ENCODE peak calls at places on chromosome 12, in four cellular contexts. E is ovary, F is uterus, S is NCI-H1105 treated with DMSO at 0.1 percent for 48 hours. J is an unnamed sample.

GRCh38 chr12:182381-182883 is 31.5 kb downstream of the SLC6A12 start:
- DNase-seq in E (no peak), F (no peak), S (no peak), J (no peak)

GRCh38 chr12:30457621-30458289 is 237.9 kb downstream of the IPO8 start:
- DNase-seq in E (no peak), F (no peak), S (peak), J (no peak)

GRCh38 chr12:2154050-2154449 is 101.3 kb downstream of the CACNA1C start:
- DNase-seq in E (no peak), F (no peak), S (no peak), J (no peak)

GRCh38 chr12:26810330-26810729 is 22.7 kb downstream of the ITPR2 start:
- DNase-seq in E (peak), F (peak), S (no peak), J (no peak)

GRCh38 chr12:50212071-50212467 is 44.9 kb upstream of the CERS5 start:
- DNase-seq in E (no peak), F (no peak), S (no peak), J (no peak)

GRCh38 chr12:120504587-120504986 is 8.7 kb downstream of the DYNLL1 start:
- DNase-seq in E (no peak), F (no peak), S (no peak), J (no peak)

GRCh38 chr12:101696477-101697196 is 803 bp upstream of the CHPT1 start:
- DNase-seq in E (peak), F (peak), S (peak), J (no peak)

GRCh38 chr12:49332891-49333371 is 4.1 kb downstream of the C1QL4 start:
- DNase-seq in E (no peak), F (no peak), S (no peak), J (no peak)

GRCh38 chr12:15886372-15887042 is 4.3 kb downstream of the STRAP start:
- DNase-seq in E (no peak), F (no peak), S (peak), J (no peak)

GRCh38 chr12:47190271-47190750 is 110.6 kb upstream of the AMIGO2 start:
- DNase-seq in E (no peak), F (no peak), S (no peak), J (no peak)

GRCh38 chr12:2559931-2560715 is 234.6 kb upstream of the FKBP4 start:
- DNase-seq in E (no peak), F (no peak), S (no peak), J (no peak)

GRCh38 chr12:123660328-123660727 is 10.6 kb upstream of the TCTN2 start:
- DNase-seq in E (no peak), F (no peak), S (no peak), J (no peak)

GRCh38 chr12:62977419-62977818 is 42.5 kb upstream of the PPM1H start:
- DNase-seq in E (no peak), F (no peak), S (no peak), J (no peak)

GRCh38 chr12:8648598-8649205 is 13.9 kb downstream of the MFAP5 start:
- DNase-seq in E (no peak), F (no peak), S (no peak), J (no peak)

GRCh38 chr12:105330938-105331804 is 680 bp downstream of the C12orf75 start:
- DNase-seq in E (no peak), F (peak), S (peak), J (peak)

GRCh38 chr12:121114019-121114639 is 18.5 kb upstream of the P2RX7 start:
- DNase-seq in E (no peak), F (no peak), S (no peak), J (no peak)

GRCh38 chr12:132484891-132485441 is 5.0 kb upstream of the FBRSL1 start:
- DNase-seq in E (peak), F (no peak), S (no peak), J (no peak)

GRCh38 chr12:27762757-27763156 is 17.3 kb upstream of the KLHL42 start:
- DNase-seq in E (no peak), F (no peak), S (no peak), J (no peak)

GRCh38 chr12:132597333-132598283 is 12.8 kb downstream of the LRCOL1 start:
- DNase-seq in E (no peak), F (peak), S (peak), J (peak)

GRCh38 chr12:4153343-4153892 is 120.1 kb upstream of the CCND2 start:
- DNase-seq in E (no peak), F (no peak), S (no peak), J (no peak)

GRCh38 chr12:58105225-58106119 is 164.1 kb downstream of the ATP23 start:
- DNase-seq in E (no peak), F (no peak), S (no peak), J (no peak)

GRCh38 chr12:124506145-124506831 is 61.1 kb downstream of the NCOR2 start:
- DNase-seq in E (peak), F (peak), S (no peak), J (peak)

GRCh38 chr12:64325055-64325454 is 65.5 kb downstream of the C12orf56 start:
- DNase-seq in E (no peak), F (no peak), S (no peak), J (no peak)

GRCh38 chr12:111785651-111786050 is 18.9 kb downstream of the ALDH2 start:
- DNase-seq in E (no peak), F (no peak), S (no peak), J (no peak)

GRCh38 chr12:27573972-27574371 is 50.0 kb downstream of the PPFIBP1 start:
- DNase-seq in E (no peak), F (no peak), S (no peak), J (no peak)

GRCh38 chr12:2636741-2637140 is 158.0 kb upstream of the FKBP4 start:
- DNase-seq in E (no peak), F (no peak), S (no peak), J (no peak)

GRCh38 chr12:53070901-53071492 is 8.2 kb downstream of the SPRYD3 start:
- DNase-seq in E (peak), F (peak), S (no peak), J (no peak)

GRCh38 chr12:40515041-40515825 is 177.0 kb upstream of the CNTN1 start:
- DNase-seq in E (no peak), F (no peak), S (no peak), J (peak)

GRCh38 chr12:130031571-130032189 is 127.9 kb upstream of the TMEM132D start:
- DNase-seq in E (no peak), F (peak), S (peak), J (no peak)

GRCh38 chr12:132551271-132552120 is 58.9 kb downstream of the LRCOL1 start:
- DNase-seq in E (no peak), F (no peak), S (no peak), J (peak)

GRCh38 chr12:117855165-117855564 is 113.6 kb downstream of the KSR2 start:
- DNase-seq in E (no peak), F (no peak), S (no peak), J (no peak)

GRCh38 chr12:60333461-60333860 is 737.6 kb downstream of the SLC16A7 start:
- DNase-seq in E (no peak), F (no peak), S (no peak), J (no peak)

GRCh38 chr12:5083955-5084849 is 40.5 kb downstream of the KCNA5 start:
- DNase-seq in E (no peak), F (no peak), S (peak), J (no peak)

GRCh38 chr12:113196996-113197395 is 11.5 kb downstream of the RITA1 start:
- DNase-seq in E (peak), F (peak), S (peak), J (peak)

GRCh38 chr12:46265102-46265501 is 3.7 kb downstream of the SLC38A1 start:
- DNase-seq in E (no peak), F (no peak), S (no peak), J (no peak)

GRCh38 chr12:1598757-1599156 is 4.4 kb upstream of the FBXL14 start:
- DNase-seq in E (no peak), F (no peak), S (no peak), J (no peak)

GRCh38 chr12:115046805-115047204 is 362.8 kb upstream of the TBX3 start:
- DNase-seq in E (no peak), F (no peak), S (no peak), J (no peak)

GRCh38 chr12:1591029-1591428 is 3.4 kb downstream of the FBXL14 start:
- DNase-seq in E (no peak), F (no peak), S (peak), J (no peak)